ENCODE peak calls at places on chromosomes 12 and 14, in five cellular contexts. Z, U, G, J and L are unnamed samples.

GRCh38 chr12:64092507-64092906 is 129.6 kb downstream of the KICS2 start:
- DNase-seq in Z (no peak), G (no peak), J (no peak), U (no peak), L (no peak)

GRCh38 chr12:88416786-88417185 is 163.5 kb downstream of the KITLG start:
- DNase-seq in J (no peak), U (no peak), G (no peak), Z (no peak), L (no peak)

GRCh38 chr12:122090759-122091535 is 12.4 kb downstream of the MLXIP start:
- DNase-seq in J (peak; percentile 40), G (no peak), Z (peak; percentile 68), U (no peak), L (no peak)

GRCh38 chr12:96233168-96233567 is 39.0 kb downstream of the ELK3 start:
- DNase-seq in U (no peak), G (no peak), J (peak; percentile 28), Z (peak; percentile 88), L (no peak)

GRCh38 chr12:19088576-19088975 is 41.0 kb upstream of the PLEKHA5 start:
- DNase-seq in U (no peak), G (no peak), Z (no peak), J (no peak), L (no peak)

GRCh38 chr12:63808631-63809030 is 28.9 kb downstream of the RXYLT1 start:
- DNase-seq in J (no peak), U (no peak), Z (no peak), G (no peak), L (no peak)

GRCh38 chr12:26441434-26441833 is 246.1 kb downstream of the SSPN start:
- DNase-seq in G (no peak), J (no peak), Z (no peak), U (no peak), L (no peak)

GRCh38 chr12:65556676-65557424 is 267.4 kb upstream of the HMGA2 start:
- DNase-seq in U (peak; percentile 79), Z (peak; percentile 67), G (peak; percentile 65), J (peak; percentile 75), L (peak; percentile 76)

GRCh38 chr12:94575024-94575423 is 75.3 kb downstream of the TMCC3 start:
- DNase-seq in Z (no peak), J (no peak), G (peak; percentile 59), U (no peak), L (no peak)

DNA sequence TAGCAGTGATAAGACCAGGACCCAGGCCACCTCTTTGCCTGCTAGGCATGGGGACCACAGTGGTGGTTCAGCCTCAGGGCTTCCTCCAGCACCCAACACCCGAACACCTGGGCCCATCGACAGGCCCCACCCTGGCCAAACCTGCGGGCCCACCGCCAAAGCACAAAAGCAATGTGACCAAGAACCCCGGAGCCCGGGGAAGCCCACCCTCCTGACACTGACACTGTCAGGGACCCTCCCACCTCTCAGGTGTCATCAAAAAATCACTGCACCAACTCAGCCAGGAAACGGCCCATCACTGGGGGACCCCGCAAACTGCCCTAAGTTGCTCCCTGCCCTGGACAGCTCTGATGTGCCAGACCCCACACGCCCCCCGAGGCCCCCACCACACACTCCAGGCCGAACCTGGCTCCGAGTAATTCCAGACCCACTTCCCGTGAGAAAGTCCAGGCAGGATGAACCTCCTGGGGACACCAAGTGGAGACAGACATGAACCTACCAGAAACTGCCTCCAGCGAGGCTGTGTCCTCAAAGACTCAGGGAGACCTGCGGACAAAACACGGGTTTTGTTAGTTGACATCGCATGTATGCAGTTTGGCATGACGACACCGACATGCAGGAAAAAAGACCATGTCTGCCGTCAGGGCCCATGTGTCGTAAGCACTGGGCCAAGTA is 32.2 kb downstream of the NCOR2 start:
- DNase-seq in G (no peak), Z (no peak), U (no peak), J (no peak), L (no peak)
- H3K4me1 ChIP-seq in G (peaks cover 39% of the 10 kb centered on the region), Z (peaks cover 40% of the 10 kb centered on the region), U (peaks cover 48% of the 10 kb centered on the region), J (peaks cover 25% of the 10 kb centered on the region), L (peaks cover 23% of the 10 kb centered on the region)

GRCh38 chr14:61713724-61714437 is 18.6 kb downstream of the HIF1A start:
- DNase-seq in G (no peak), U (no peak), Z (no peak), J (no peak), L (no peak)
- H3K4me1 ChIP-seq in G (peaks cover 31% of the 10 kb centered on the region), U (peaks cover 86% of the 10 kb centered on the region), Z (no peaks in the 10 kb centered on the region), J (peaks cover 55% of the 10 kb centered on the region), L (peaks cover 99% of the 10 kb centered on the region)

DNA sequence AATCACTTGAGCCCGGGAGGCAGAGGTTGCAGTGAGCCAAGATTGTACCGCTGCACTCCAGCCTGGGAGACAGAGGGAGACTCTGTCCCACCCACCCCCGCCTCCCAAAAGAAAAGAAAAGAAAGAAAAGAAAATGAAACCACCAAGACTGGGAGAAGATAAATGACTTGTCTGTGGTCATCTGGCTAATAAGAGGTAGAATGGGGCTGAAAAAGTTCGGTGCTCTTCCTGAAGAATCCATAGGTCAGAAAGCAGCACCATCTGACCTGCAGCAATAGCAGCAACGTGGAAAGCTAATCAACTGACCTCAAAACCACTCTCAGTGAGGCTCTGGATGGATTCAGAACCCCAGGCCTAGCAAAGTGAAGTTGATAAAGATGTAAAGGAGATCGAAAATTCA is 25.2 kb downstream of the SSH1 start:
- DNase-seq in Z (no peak), U (no peak), J (no peak), G (no peak), L (no peak)
- H3K4me1 ChIP-seq in Z (peaks cover 15% of the 10 kb centered on the region), U (peaks cover 35% of the 10 kb centered on the region), J (peaks cover 22% of the 10 kb centered on the region), G (peaks cover 95% of the 10 kb centered on the region), L (peaks cover 11% of the 10 kb centered on the region)

GRCh38 chr14:95695913-95696312 is 9.7 kb downstream of the TCL1B start:
- DNase-seq in J (no peak), G (no peak), Z (no peak), U (no peak), L (no peak)
- H3K4me1 ChIP-seq in J (no peaks in the 10 kb centered on the region), G (peaks cover 54% of the 10 kb centered on the region), Z (no peaks in the 10 kb centered on the region), U (no peaks in the 10 kb centered on the region), L (no peaks in the 10 kb centered on the region)

GRCh38 chr12:108714866-108715265 is 16.5 kb downstream of the CORO1C start:
- DNase-seq in G (no peak), Z (no peak), J (no peak), U (no peak), L (no peak)
- H3K4me1 ChIP-seq in G (peaks cover 26% of the 10 kb centered on the region), Z (peaks cover 12% of the 10 kb centered on the region), J (peaks cover 17% of the 10 kb centered on the region), U (peaks cover 62% of the 10 kb centered on the region), L (peaks cover 27% of the 10 kb centered on the region)

GRCh38 chr12:56722832-56723231 is 2.3 kb downstream of the NACA start:
- DNase-seq in J (no peak), U (no peak), Z (no peak), G (no peak), L (no peak)
- H3K4me1 ChIP-seq in J (peaks cover 66% of the 10 kb centered on the region), U (peaks cover 69% of the 10 kb centered on the region), Z (peaks cover 21% of the 10 kb centered on the region), G (peaks cover 22% of the 10 kb centered on the region), L (peaks cover 48% of the 10 kb centered on the region)

DNA sequence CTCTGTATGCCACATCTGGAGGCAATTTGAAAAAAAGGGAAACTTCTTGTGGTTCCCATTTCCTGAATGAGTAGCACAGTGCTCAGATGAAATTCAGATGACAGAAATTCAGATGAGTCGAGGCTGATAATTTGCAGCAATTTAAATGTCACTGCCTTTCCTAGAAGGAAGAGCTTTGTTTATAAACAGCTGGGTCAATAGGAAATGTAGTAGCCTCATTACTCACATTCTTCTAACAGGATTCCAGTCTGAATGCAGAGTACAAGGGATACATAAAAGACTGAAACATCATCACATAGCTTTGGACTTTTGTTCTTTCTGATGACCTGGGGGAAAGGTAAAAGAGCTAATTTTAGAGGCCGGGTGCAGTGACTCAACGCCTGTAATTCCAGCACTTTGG is 11.3 kb upstream of the DACT1 start:
- DNase-seq in J (no peak), U (no peak), G (no peak), Z (no peak), L (no peak)
- H3K4me1 ChIP-seq in J (no peaks in the 10 kb centered on the region), U (no peaks in the 10 kb centered on the region), G (peaks cover 18% of the 10 kb centered on the region), Z (no peaks in the 10 kb centered on the region), L (no peaks in the 10 kb centered on the region)

DNA sequence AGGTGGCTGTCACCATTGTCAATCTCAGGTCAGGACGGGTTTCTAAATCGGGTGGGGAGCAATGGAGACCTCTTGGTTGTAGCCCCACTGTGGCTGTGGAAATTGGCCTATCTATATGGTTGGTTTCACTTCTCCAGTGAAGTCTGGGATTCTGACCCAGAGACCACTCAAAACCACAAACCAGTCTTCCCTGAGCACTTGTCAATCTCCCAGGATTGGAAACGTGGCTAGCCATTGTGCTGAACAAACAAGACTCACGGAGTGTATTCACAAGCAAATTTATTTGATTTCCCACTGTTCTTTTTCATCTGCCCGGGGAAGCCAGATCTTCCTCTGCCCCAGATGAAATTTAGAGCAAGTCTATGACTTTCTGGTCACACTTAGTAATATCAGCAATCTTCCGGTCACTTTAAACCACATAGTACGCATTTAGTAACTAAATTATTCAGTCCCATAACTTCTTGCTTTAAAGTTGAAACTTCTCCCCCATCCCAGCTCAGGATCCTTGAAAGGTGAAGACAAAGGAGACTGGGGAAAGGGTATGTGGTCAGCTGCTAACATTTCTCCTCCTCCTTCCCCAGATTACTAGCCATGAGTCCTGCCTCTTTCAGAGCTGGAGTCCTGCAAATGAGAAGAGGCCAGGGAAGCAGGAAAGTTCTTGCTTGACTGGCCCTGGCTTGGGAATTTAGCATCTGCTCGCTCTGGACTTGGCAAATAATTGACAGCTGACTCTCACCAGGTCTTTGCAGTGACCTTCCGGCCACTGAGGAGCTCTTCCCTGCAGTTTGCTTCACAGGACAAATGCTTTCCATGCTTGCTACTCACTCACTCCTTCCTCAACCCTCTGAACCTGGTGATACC is 123.2 kb upstream of the MAX start:
- DNase-seq in U (no peak), Z (no peak), G (no peak), J (peak; percentile 79), L (no peak)
- H3K4me1 ChIP-seq in U (peaks cover 58% of the 10 kb centered on the region), Z (no peaks in the 10 kb centered on the region), G (peaks cover 44% of the 10 kb centered on the region), J (peaks cover 79% of the 10 kb centered on the region), L (peaks cover 6% of the 10 kb centered on the region)

DNA sequence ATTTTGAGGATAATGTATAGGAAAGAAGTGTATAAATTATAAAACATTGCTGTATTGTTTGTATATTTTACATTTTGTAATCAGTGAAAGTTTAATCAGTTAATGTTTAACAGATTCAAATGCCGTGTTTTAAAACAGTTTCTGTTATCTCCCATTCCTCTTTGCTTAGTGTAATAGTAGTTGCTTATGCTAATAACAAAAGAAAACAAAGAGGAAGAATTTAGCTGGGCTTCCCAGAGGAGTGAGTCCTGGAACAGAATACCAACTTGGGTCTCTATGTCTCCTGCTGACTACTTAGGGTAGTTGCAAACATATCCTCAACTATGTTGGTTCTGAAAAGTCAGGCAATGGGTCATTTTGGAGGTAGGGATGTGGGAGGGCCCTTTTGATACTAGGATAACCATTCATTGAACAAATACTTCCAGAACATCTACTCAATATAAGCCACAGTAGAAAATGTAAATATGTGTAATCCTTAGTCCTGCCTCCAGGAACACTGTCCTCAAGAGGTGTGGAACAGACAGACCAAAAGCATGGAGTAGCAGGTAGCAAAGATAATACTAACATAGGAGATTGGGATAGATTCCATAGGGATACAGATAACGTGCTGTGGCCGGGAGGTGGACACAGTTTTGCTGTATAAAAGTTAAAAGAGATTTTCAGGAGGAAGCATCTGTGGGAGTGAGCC is 36.1 kb upstream of the EVL start:
- DNase-seq in Z (no peak), J (no peak), U (no peak), G (no peak), L (no peak)
- H3K4me1 ChIP-seq in Z (no peaks in the 10 kb centered on the region), J (peaks cover 46% of the 10 kb centered on the region), U (peaks cover 31% of the 10 kb centered on the region), G (peaks cover 52% of the 10 kb centered on the region), L (peaks cover 36% of the 10 kb centered on the region)

DNA sequence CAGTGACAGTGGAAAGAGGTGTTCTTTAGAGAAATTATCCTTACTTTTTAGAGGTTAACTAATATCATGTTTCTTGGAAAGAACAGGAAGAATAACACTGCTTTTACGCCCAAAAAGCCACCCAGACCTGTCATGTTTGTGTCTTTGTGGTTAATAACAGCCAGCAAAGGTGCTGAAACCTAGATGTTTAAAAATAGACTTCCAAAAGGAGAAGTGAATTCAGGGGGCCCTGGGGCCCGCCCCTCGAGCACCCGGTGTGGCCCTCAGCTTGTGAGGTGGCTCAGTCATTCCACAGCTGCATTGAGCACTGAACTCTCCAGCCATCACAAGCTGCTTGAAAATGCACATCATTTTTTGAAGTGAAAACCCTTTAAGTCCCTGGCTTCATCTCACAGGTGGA is 20.8 kb upstream of the AMN start:
- DNase-seq in Z (no peak), G (no peak), J (no peak), U (peak; percentile 65), L (no peak)
- H3K4me1 ChIP-seq in Z (no peaks in the 10 kb centered on the region), G (no peaks in the 10 kb centered on the region), J (no peaks in the 10 kb centered on the region), U (no peaks in the 10 kb centered on the region), L (no peaks in the 10 kb centered on the region)